ENCODE peak calls at places on chromosomes 7 and 10, in eight cellular contexts. One of them, this sample, is unnamed.

GRCh38 chr10:3537518-3537917 is 247.5 kb downstream of the KLF6 start:
- DNase-seq in H9: no peak
- DNase-seq in mucosa of descending colon: no peak
- DNase-seq in OCI-LY7: no peak
- DNase-seq in A549: no peak
- DNase-seq in GM12864: no peak
- DNase-seq in CD8-positive, alpha-beta T cell: no peak
- DNase-seq in fibroblast of lung: no peak
- DNase-seq in this sample: no peak

GRCh38 chr10:122786269-122786668 is 59.4 kb downstream of the CUZD1 start:
- DNase-seq in mucosa of descending colon: peak
- DNase-seq in H9: peak
- DNase-seq in GM12864: no peak
- DNase-seq in CD8-positive, alpha-beta T cell: no peak
- DNase-seq in OCI-LY7: peak
- DNase-seq in fibroblast of lung: no peak
- DNase-seq in A549: peak
- DNase-seq in this sample: no peak

GRCh38 chr7:65840446-65840845 is 32.4 kb upstream of the VKORC1L1 start:
- DNase-seq in GM12864: no peak
- DNase-seq in A549: no peak
- DNase-seq in H9: peak
- DNase-seq in OCI-LY7: no peak
- DNase-seq in mucosa of descending colon: no peak
- DNase-seq in CD8-positive, alpha-beta T cell: no peak
- DNase-seq in fibroblast of lung: no peak
- DNase-seq in this sample: no peak

GRCh38 chr10:132961-133898 is 2.0 kb upstream of the ZMYND11 start:
- DNase-seq in fibroblast of lung: peak
- DNase-seq in H9: no peak
- DNase-seq in GM12864: no peak
- DNase-seq in mucosa of descending colon: no peak
- DNase-seq in CD8-positive, alpha-beta T cell: no peak
- DNase-seq in OCI-LY7: no peak
- DNase-seq in A549: peak
- DNase-seq in this sample: no peak

GRCh38 chr7:98559958-98560357 is 57.1 kb upstream of the NPTX2 start:
- DNase-seq in A549: peak
- DNase-seq in fibroblast of lung: no peak
- DNase-seq in H9: peak
- DNase-seq in OCI-LY7: peak
- DNase-seq in mucosa of descending colon: no peak
- DNase-seq in GM12864: no peak
- DNase-seq in CD8-positive, alpha-beta T cell: no peak
- DNase-seq in this sample: no peak

GRCh38 chr7:36863901-36864701 is 139.8 kb upstream of the AOAH start:
- DNase-seq in H9: no peak
- DNase-seq in mucosa of descending colon: peak
- DNase-seq in GM12864: no peak
- DNase-seq in A549: no peak
- DNase-seq in CD8-positive, alpha-beta T cell: peak
- DNase-seq in fibroblast of lung: no peak
- DNase-seq in OCI-LY7: no peak
- DNase-seq in this sample: no peak

GRCh38 chr7:133044722-133045473 is 37.0 kb downstream of the CHCHD3 start:
- DNase-seq in GM12864: no peak
- DNase-seq in CD8-positive, alpha-beta T cell: no peak
- DNase-seq in H9: peak
- DNase-seq in OCI-LY7: no peak
- DNase-seq in A549: no peak
- DNase-seq in mucosa of descending colon: no peak
- DNase-seq in fibroblast of lung: no peak
- DNase-seq in this sample: no peak

GRCh38 chr7:150971242-150972048 is 6.7 kb downstream of the KCNH2 start:
- DNase-seq in H9: no peak
- DNase-seq in A549: no peak
- DNase-seq in CD8-positive, alpha-beta T cell: no peak
- DNase-seq in mucosa of descending colon: no peak
- DNase-seq in OCI-LY7: peak
- DNase-seq in fibroblast of lung: no peak
- DNase-seq in GM12864: no peak
- DNase-seq in this sample: no peak

GRCh38 chr7:42691030-42691639 is 220.7 kb downstream of the C7orf25 start:
- DNase-seq in mucosa of descending colon: peak
- DNase-seq in CD8-positive, alpha-beta T cell: no peak
- DNase-seq in fibroblast of lung: peak
- DNase-seq in OCI-LY7: peak
- DNase-seq in H9: peak
- DNase-seq in A549: peak
- DNase-seq in GM12864: no peak
- DNase-seq in this sample: no peak

GRCh38 chr10:14621037-14621436 is 153.7 kb downstream of the FAM107B start:
- DNase-seq in mucosa of descending colon: no peak
- DNase-seq in A549: no peak
- DNase-seq in GM12864: no peak
- DNase-seq in H9: no peak
- DNase-seq in fibroblast of lung: peak
- DNase-seq in OCI-LY7: no peak
- DNase-seq in CD8-positive, alpha-beta T cell: no peak
- DNase-seq in this sample: no peak

GRCh38 chr10:58570307-58570723 is 57.6 kb downstream of the BICC1 start:
- DNase-seq in H9: no peak
- DNase-seq in mucosa of descending colon: no peak
- DNase-seq in A549: no peak
- DNase-seq in CD8-positive, alpha-beta T cell: no peak
- DNase-seq in fibroblast of lung: peak
- DNase-seq in OCI-LY7: no peak
- DNase-seq in GM12864: no peak
- DNase-seq in this sample: no peak

GRCh38 chr7:140972876-140973829 is 41.6 kb downstream of the MRPS33 start:
- DNase-seq in A549: no peak
- DNase-seq in H9: no peak
- DNase-seq in OCI-LY7: no peak
- DNase-seq in fibroblast of lung: no peak
- DNase-seq in CD8-positive, alpha-beta T cell: no peak
- DNase-seq in GM12864: no peak
- DNase-seq in mucosa of descending colon: no peak
- DNase-seq in this sample: no peak

GRCh38 chr10:8637640-8638039 is 583.2 kb downstream of the GATA3 start:
- DNase-seq in mucosa of descending colon: no peak
- DNase-seq in fibroblast of lung: no peak
- DNase-seq in GM12864: no peak
- DNase-seq in OCI-LY7: no peak
- DNase-seq in CD8-positive, alpha-beta T cell: no peak
- DNase-seq in H9: no peak
- DNase-seq in A549: no peak
- DNase-seq in this sample: no peak

GRCh38 chr7:89771003-89771636 is 383.1 kb upstream of the STEAP1 start:
- DNase-seq in OCI-LY7: no peak
- DNase-seq in GM12864: no peak
- DNase-seq in CD8-positive, alpha-beta T cell: no peak
- DNase-seq in mucosa of descending colon: no peak
- DNase-seq in A549: no peak
- DNase-seq in fibroblast of lung: no peak
- DNase-seq in H9: no peak
- DNase-seq in this sample: no peak
- TF ChIP-seq CTCF in OCI-LY7: peak
- TF ChIP-seq CTCF in GM12864: no peak
- TF ChIP-seq CTCF in CD8-positive, alpha-beta T cell: no peak
- TF ChIP-seq CTCF in mucosa of descending colon: no peak
- TF ChIP-seq CTCF in A549: no peak
- TF ChIP-seq CTCF in fibroblast of lung: no peak
- TF ChIP-seq CTCF in H9: peak
- TF ChIP-seq CTCF in this sample: no peak

DNA sequence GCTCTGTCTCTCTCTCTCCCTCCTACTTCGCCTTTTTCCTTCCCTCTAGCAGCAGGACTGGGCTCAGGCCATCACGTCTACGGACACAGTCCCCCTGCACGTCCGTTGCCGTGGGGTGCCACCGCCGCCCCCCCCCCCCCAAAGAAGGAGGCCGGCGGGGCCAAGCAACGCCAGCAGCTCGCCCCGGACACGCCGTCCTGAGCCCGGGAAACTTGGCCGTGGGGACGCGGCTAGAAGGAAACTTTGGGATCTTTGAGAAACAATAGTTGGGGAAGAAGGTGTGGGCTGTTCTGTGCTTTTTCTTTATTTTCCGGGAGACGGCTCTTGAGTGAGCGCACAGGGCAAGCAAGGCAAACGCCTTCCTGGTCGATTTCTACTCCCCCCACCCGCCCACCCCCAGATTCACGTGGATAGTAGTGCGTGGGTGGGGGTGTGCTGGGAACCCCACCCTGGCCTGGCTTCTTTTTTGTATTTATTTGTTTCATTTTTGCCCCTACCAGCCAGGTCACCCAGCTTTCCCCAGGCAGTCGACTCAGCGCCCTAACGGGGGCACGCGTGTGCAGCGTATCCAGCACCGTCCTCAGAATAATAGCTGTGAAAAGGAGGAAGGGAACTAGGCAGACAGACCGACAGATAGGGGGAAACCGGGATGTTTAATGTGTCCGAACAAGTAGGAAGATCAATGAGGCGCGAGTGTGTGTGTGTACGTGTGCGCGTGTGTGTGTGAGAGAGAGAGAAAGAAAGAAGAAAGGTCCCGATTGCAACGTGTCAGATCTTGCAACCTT is 1.4 kb downstream of the MXI1 start:
- DNase-seq in CD8-positive, alpha-beta T cell: peak
- DNase-seq in GM12864: no peak
- DNase-seq in H9: no peak
- DNase-seq in A549: peak
- DNase-seq in mucosa of descending colon: peak
- DNase-seq in OCI-LY7: peak
- DNase-seq in fibroblast of lung: peak
- DNase-seq in this sample: peak
- TF ChIP-seq CTCF in CD8-positive, alpha-beta T cell: no peak
- TF ChIP-seq CTCF in GM12864: peak
- TF ChIP-seq CTCF in H9: no peak
- TF ChIP-seq CTCF in A549: peak
- TF ChIP-seq CTCF in mucosa of descending colon: no peak
- TF ChIP-seq CTCF in OCI-LY7: peak
- TF ChIP-seq CTCF in fibroblast of lung: peak
- TF ChIP-seq CTCF in this sample: no peak

DNA sequence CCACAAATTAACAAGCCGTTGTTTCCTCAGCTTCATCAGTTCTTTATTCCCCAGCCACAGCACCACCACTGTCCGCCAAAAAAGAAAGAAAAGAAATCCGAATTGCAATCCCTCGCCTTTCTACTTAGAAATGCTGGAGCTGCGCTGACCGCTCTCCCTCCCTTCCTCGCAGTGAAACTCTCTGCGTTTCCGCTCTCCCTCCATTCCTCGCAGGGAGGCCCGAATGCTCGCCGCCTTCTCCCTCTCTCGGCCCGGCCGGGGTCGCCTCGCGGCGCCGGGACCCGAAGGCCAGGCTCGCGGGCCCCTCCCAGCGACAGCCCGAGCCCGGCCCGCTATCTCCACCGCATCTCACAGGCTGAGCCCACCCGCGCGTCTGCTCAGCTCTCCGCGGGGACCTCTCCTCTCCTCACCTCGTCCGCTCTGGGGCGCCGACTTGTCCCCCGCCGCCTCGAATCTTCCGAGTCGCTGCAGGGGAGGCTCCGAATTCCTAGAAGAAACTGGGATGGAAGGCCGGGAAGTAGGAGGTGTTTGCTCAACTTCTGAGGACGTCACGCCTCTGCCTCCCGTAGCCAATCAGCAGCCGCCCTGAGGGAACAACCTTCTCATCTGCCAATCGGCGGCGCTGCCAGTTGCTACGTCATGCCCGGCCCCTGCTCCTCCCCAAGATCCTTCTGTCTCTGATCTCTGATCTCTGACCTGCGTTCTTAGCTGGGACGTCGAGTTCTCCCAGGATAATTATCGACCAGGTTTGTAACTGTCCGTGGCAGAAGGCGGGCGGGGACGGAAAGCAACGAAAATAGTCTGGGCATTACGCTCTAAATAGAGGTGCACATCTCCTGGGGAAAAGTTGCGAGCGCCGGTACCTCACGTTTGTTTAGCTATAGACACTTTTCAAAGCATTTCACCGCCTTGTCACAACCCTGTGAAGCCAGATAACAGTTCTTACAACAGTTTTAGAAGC is at the start of gene AASS:
- DNase-seq in A549: peak
- DNase-seq in mucosa of descending colon: peak
- DNase-seq in GM12864: peak
- DNase-seq in H9: peak
- DNase-seq in CD8-positive, alpha-beta T cell: peak
- DNase-seq in OCI-LY7: no peak
- DNase-seq in fibroblast of lung: peak
- DNase-seq in this sample: no peak
- TF ChIP-seq CTCF in A549: no peak
- TF ChIP-seq CTCF in mucosa of descending colon: no peak
- TF ChIP-seq CTCF in GM12864: peak
- TF ChIP-seq CTCF in H9: no peak
- TF ChIP-seq CTCF in CD8-positive, alpha-beta T cell: no peak
- TF ChIP-seq CTCF in OCI-LY7: no peak
- TF ChIP-seq CTCF in fibroblast of lung: peak
- TF ChIP-seq CTCF in this sample: no peak

GRCh38 chr10:109770000-109770399 is 153.3 kb downstream of the XPNPEP1 start:
- DNase-seq in GM12864: no peak
- DNase-seq in A549: no peak
- DNase-seq in CD8-positive, alpha-beta T cell: no peak
- DNase-seq in OCI-LY7: no peak
- DNase-seq in H9: no peak
- DNase-seq in mucosa of descending colon: no peak
- DNase-seq in fibroblast of lung: no peak
- DNase-seq in this sample: no peak

GRCh38 chr10:109778993-109779392 is 144.3 kb downstream of the XPNPEP1 start:
- DNase-seq in H9: no peak
- DNase-seq in fibroblast of lung: no peak
- DNase-seq in mucosa of descending colon: no peak
- DNase-seq in OCI-LY7: no peak
- DNase-seq in CD8-positive, alpha-beta T cell: no peak
- DNase-seq in GM12864: no peak
- DNase-seq in A549: no peak
- DNase-seq in this sample: no peak

GRCh38 chr10:109773288-109773687 is 150.0 kb downstream of the XPNPEP1 start:
- DNase-seq in fibroblast of lung: no peak
- DNase-seq in GM12864: no peak
- DNase-seq in A549: no peak
- DNase-seq in OCI-LY7: no peak
- DNase-seq in CD8-positive, alpha-beta T cell: no peak
- DNase-seq in mucosa of descending colon: no peak
- DNase-seq in H9: no peak
- DNase-seq in this sample: no peak

DNA sequence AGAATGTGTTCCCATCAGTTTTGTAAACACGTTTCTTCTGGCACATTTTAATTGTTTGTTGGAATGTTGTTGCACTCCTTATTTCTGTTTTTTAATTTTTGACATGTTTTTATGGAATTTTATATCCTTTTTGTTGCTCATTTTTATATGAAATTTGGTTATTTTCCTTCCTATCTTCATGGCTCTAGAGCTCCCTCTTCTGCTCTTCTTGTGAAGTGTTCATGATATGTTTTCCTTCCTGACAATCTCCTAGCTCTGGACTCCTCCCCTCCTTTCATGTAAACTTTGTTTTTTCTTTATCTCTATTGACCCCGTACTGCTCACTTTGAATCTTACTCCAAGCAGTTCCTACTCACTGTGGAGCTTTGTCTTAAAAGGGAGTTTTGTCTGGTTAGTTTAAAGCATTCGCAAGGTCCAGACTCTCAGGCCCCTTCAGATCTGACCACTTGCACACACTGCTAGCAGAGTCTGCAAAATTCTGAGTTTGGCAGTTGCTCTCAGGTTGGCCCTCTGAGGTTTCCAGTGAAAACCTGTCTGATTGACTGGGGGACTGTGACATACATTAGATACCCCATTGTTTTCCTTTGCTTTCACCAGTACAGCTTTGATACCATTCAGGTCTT is 149.4 kb downstream of the XPNPEP1 start:
- DNase-seq in GM12864: no peak
- DNase-seq in mucosa of descending colon: peak
- DNase-seq in H9: no peak
- DNase-seq in A549: peak
- DNase-seq in OCI-LY7: peak
- DNase-seq in CD8-positive, alpha-beta T cell: no peak
- DNase-seq in fibroblast of lung: peak
- DNase-seq in this sample: no peak
- TF ChIP-seq CTCF in GM12864: peak
- TF ChIP-seq CTCF in mucosa of descending colon: peak
- TF ChIP-seq CTCF in H9: peak
- TF ChIP-seq CTCF in A549: peak
- TF ChIP-seq CTCF in OCI-LY7: peak
- TF ChIP-seq CTCF in CD8-positive, alpha-beta T cell: no peak
- TF ChIP-seq CTCF in fibroblast of lung: peak
- TF ChIP-seq CTCF in this sample: no peak